ENCODE peak calls at places on chromosome 1, in ten cellular contexts. G is GM03348; H is activated T-helper 1 cell treated with Interleukin-2 at 50 U/mL for 16 hours; X is central memory CD8-positive, alpha-beta T cell; I is iris pigment epithelial cell; J is hypothalamus; S is activated CD4-positive, alpha-beta T cell treated with anti-CD3 and anti-CD28 coated beads, Interleukin-2, amount 50 U/mL, for 1 hour; Z is dorsolateral prefrontal cortex; Y is A172; W is endothelial cell. Q is an unnamed sample.

GRCh38 chr1:85447000-85447943 is 17.7 kb downstream of the DDAH1 start:
- DNase-seq in J (no peak), G (no peak), S (no peak), Y (no peak), H (no peak), I (peak; percentile 69), X (no peak), W (no peak), Z (no peak), Q (peak; percentile 36)

GRCh38 chr1:53595906-53596305 is 136.7 kb downstream of the DMRTB1 start:
- DNase-seq in Y (no peak), S (no peak), H (no peak), J (no peak), X (no peak), Z (no peak), I (no peak), G (no peak), W (no peak), Q (no peak)

GRCh38 chr1:161763522-161764098 is 2.5 kb upstream of the ATF6 start:
- DNase-seq in I (peak; percentile 11), Y (peak; percentile 16), J (no peak), X (no peak), G (no peak), Z (no peak), H (no peak), W (no peak), S (peak; percentile 40), Q (peak; percentile 17)

GRCh38 chr1:16905112-16905855 is 9.5 kb downstream of the RNU1-2 start:
- DNase-seq in J (no peak), Y (peak; percentile 76), G (peak; percentile 41), X (no peak), W (no peak), I (peak; percentile 97), H (no peak), Z (no peak), S (no peak), Q (peak; percentile 90)

GRCh38 chr1:38608202-38608864 is 251.2 kb downstream of the RRAGC start:
- DNase-seq in S (peak; percentile 7), I (peak; percentile 9), G (peak; percentile 16), Z (no peak), W (peak; percentile 61), Y (no peak), J (no peak), X (no peak), H (no peak), Q (peak; percentile 29)

GRCh38 chr1:110412576-110412975 is 5.1 kb upstream of the LAMTOR5 start:
- DNase-seq in S (peak; percentile 60), Z (peak; percentile 54), H (peak; percentile 34), X (peak; percentile 33), Y (peak; percentile 69), W (peak; percentile 83), I (peak; percentile 71), G (peak; percentile 80), J (peak; percentile 49), Q (peak; percentile 78)

GRCh38 chr1:219533280-219533679 is 79.6 kb downstream of the ZC3H11B start:
- DNase-seq in I (no peak), Y (no peak), H (no peak), G (peak; percentile 13), J (no peak), Z (no peak), W (no peak), X (no peak), S (no peak), Q (no peak)

GRCh38 chr1:163231385-163231784 is 28.7 kb upstream of the RGS5 start:
- DNase-seq in J (no peak), Z (no peak), W (no peak), G (peak; percentile 67), H (no peak), I (peak; percentile 58), Y (peak; percentile 43), S (no peak), X (no peak), Q (peak; percentile 83)